ENCODE peak calls at places on chromosomes 13 and 19, in seven cellular contexts. V, N, D, J, B, H and E are unnamed samples. For H3K4me1, the result is how much of the 10 kb centered on the place peaks cover.

GRCh38 chr13:69856331-69856730 is 251.3 kb upstream of the ATXN8OS start:
- DNase-seq in V (no peak), J (peak), N (no peak), D (no peak), B (no peak), H (no peak), E (no peak)

GRCh38 chr13:40060318-40061007 is 405.0 kb downstream of the COG6 start:
- DNase-seq in B (peak), V (peak), J (no peak), H (no peak), D (no peak), N (no peak), E (no peak)

GRCh38 chr13:72696590-72696989 is 30.8 kb downstream of the MZT1 start:
- DNase-seq in J (no peak), D (peak), B (no peak), V (no peak), H (no peak), N (no peak), E (no peak)

GRCh38 chr13:106355866-106356265 is 179.6 kb downstream of the EFNB2 start:
- DNase-seq in H (no peak), J (no peak), V (no peak), N (no peak), D (no peak), B (no peak), E (no peak)

GRCh38 chr13:50796463-50796862 is 47.0 kb downstream of the DLEU7 start:
- DNase-seq in J (no peak), H (no peak), N (no peak), B (no peak), D (no peak), V (no peak), E (no peak)

GRCh38 chr19:18999896-19000620 is 33.3 kb downstream of the SUGP2 start:
- DNase-seq in N (no peak), D (peak), H (no peak), V (no peak), J (peak), B (no peak), E (no peak)

GRCh38 chr19:39307233-39307821 is 11.1 kb downstream of the IFNL1 start:
- DNase-seq in N (peak), V (peak), J (peak), H (no peak), B (no peak), D (no peak), E (peak)

GRCh38 chr13:104450006-104450405 is 1383.8 kb upstream of the SLC10A2 start:
- DNase-seq in B (no peak), V (no peak), H (no peak), N (no peak), J (no peak), D (no peak), E (no peak)

GRCh38 chr13:24284876-24285275 is 24.5 kb upstream of the C1QTNF9 start:
- DNase-seq in H (no peak), J (no peak), N (no peak), B (no peak), V (no peak), D (no peak), E (no peak)

GRCh38 chr13:99687728-99688397 is 186.6 kb downstream of the TM9SF2 start:
- DNase-seq in V (no peak), H (no peak), D (no peak), B (no peak), N (no peak), J (peak), E (no peak)

GRCh38 chr13:43755844-43756243 is 30.9 kb downstream of the ENOX1 start:
- DNase-seq in V (no peak), D (no peak), B (no peak), H (no peak), N (no peak), J (no peak), E (no peak)

GRCh38 chr13:97521726-97522125 is 87.8 kb downstream of the RAP2A start:
- DNase-seq in N (no peak), B (no peak), H (no peak), D (no peak), V (no peak), J (peak), E (no peak)

GRCh38 chr13:29551214-29551613 is 44.3 kb downstream of the SLC7A1 start:
- DNase-seq in V (no peak), N (no peak), B (no peak), D (no peak), J (no peak), H (no peak), E (no peak)

GRCh38 chr13:33069365-33069764 is 53.1 kb downstream of the KL start:
- DNase-seq in V (no peak), N (no peak), H (no peak), D (no peak), B (no peak), J (peak), E (no peak)

GRCh38 chr19:39582442-39582841 is 19.9 kb upstream of the LGALS13 start:
- DNase-seq in V (no peak), N (no peak), B (no peak), J (no peak), D (no peak), H (no peak), E (no peak)

GRCh38 chr13:100511422-100511821 is 77.2 kb downstream of the GGACT start:
- DNase-seq in V (no peak), B (no peak), H (no peak), N (no peak), J (no peak), D (no peak), E (no peak)

GRCh38 chr13:44171151-44171550 is 202.5 kb upstream of the SERP2 start:
- DNase-seq in J (no peak), H (no peak), D (no peak), V (no peak), B (no peak), N (no peak), E (no peak)

GRCh38 chr19:38551450-38551813 is 66.3 kb downstream of the MAP4K1 start:
- DNase-seq in B (no peak), J (no peak), V (no peak), D (no peak), H (no peak), N (no peak), E (no peak)

GRCh38 chr19:1271528-1272422 is 2.6 kb downstream of the CIRBP start:
- DNase-seq in N (no peak), V (peak), D (no peak), J (no peak), B (no peak), H (no peak), E (no peak)

GRCh38 chr13:30332516-30333165 is 25.3 kb upstream of the KATNAL1 start:
- DNase-seq in J (no peak), D (no peak), N (no peak), B (no peak), V (no peak), H (no peak), E (no peak)

GRCh38 chr13:25095862-25096453 is at the start of gene PABPC3:
- DNase-seq in D (no peak), B (no peak), J (peak), N (no peak), H (no peak), V (no peak), E (no peak)

GRCh38 chr19:2186071-2186846 is 22.5 kb downstream of the DOT1L start:
- DNase-seq in B (peak), V (peak), D (peak), N (peak), H (no peak), J (no peak), E (peak)

GRCh38 chr19:1163283-1163933 is 10.7 kb downstream of the SBNO2 start:
- DNase-seq in J (no peak), H (no peak), D (no peak), V (no peak), N (no peak), B (no peak), E (peak)

GRCh38 chr13:44561352-44561751 is 14.8 kb downstream of the TSC22D1 start:
- DNase-seq in D (no peak), V (no peak), B (no peak), H (no peak), J (no peak), N (no peak), E (no peak)

GRCh38 chr19:54305141-54305540 is 7.8 kb downstream of the LILRA5 start:
- DNase-seq in N (no peak), J (no peak), B (no peak), H (no peak), V (no peak), D (no peak), E (no peak)

GRCh38 chr19:43759515-43759914 is 4.8 kb upstream of the SMG9 start:
- DNase-seq in H (no peak), D (peak), V (no peak), J (peak), N (no peak), B (peak), E (no peak)

GRCh38 chr13:30033681-30034447 is 183.4 kb upstream of the UBL3 start:
- DNase-seq in N (no peak), B (no peak), D (peak), V (no peak), H (no peak), J (no peak), E (no peak)

GRCh38 chr13:113114511-113115362 is 7.9 kb upstream of the F10 start:
- DNase-seq in D (no peak), J (no peak), H (no peak), N (peak), B (no peak), V (peak), E (no peak)

GRCh38 chr19:45478454-45479238 is 10.8 kb downstream of the FOSB start:
- DNase-seq in V (peak), N (peak), D (peak), J (peak), H (peak), B (peak), E (peak)

GRCh38 chr19:38028913-38029565 is 122.0 kb downstream of the SIPA1L3 start:
- DNase-seq in V (no peak), D (peak), N (no peak), J (no peak), B (no peak), H (no peak), E (no peak)

GRCh38 chr13:84096221-84096620 is 213.9 kb upstream of the SLITRK1 start:
- DNase-seq in V (no peak), D (peak), H (no peak), N (no peak), J (no peak), B (no peak), E (no peak)

GRCh38 chr13:92804346-92804745 is 422.3 kb upstream of the GPC6 start:
- DNase-seq in N (no peak), H (no peak), V (no peak), J (no peak), B (no peak), D (peak), E (no peak)

GRCh38 chr13:113907637-113908617 is 44.1 kb upstream of the GAS6 start:
- DNase-seq in H (no peak), J (no peak), B (peak), D (peak), N (peak), V (no peak), E (no peak)

GRCh38 chr19:55580628-55581144 is at the start of gene ZNF579:
- DNase-seq in H (peak), N (peak), B (peak), D (peak), V (peak), J (peak), E (peak)

GRCh38 chr19:6773323-6773931 is 919 bp downstream of the VAV1 start:
- DNase-seq in B (no peak), N (peak), V (no peak), J (peak), H (no peak), D (no peak), E (peak)

GRCh38 chr19:6772866-6773322 is 386 bp downstream of the VAV1 start:
- DNase-seq in H (no peak), D (no peak), J (no peak), B (no peak), V (no peak), N (no peak), E (no peak)

GRCh38 chr19:6769006-6769637 is 1.9 kb upstream of the SH2D3A start:
- DNase-seq in B (no peak), N (no peak), J (peak), H (no peak), D (peak), V (no peak), E (no peak)

GRCh38 chr19:6774821-6775707 is 2.6 kb downstream of the VAV1 start:
- DNase-seq in V (no peak), J (no peak), B (no peak), N (no peak), H (no peak), D (no peak), E (no peak)

GRCh38 chr19:6772028-6772865 is at the start of gene VAV1:
- DNase-seq in B (no peak), V (no peak), H (peak), D (no peak), N (peak), J (peak), E (peak)
- TF ChIP-seq CTCF in B (no peak), V (no peak), H (peak), D (no peak), N (no peak), J (no peak), E (peak)

GRCh38 chr19:47507031-47507430 is 7.8 kb downstream of the NAPA start:
- DNase-seq in V (no peak), D (no peak), N (no peak), H (no peak), J (no peak), B (peak), E (no peak)
- H3K4me1 ChIP-seq in V (half or more), D (under half), N (under half), H (under half), J (under half), B (under half), E (half or more)

DNA sequence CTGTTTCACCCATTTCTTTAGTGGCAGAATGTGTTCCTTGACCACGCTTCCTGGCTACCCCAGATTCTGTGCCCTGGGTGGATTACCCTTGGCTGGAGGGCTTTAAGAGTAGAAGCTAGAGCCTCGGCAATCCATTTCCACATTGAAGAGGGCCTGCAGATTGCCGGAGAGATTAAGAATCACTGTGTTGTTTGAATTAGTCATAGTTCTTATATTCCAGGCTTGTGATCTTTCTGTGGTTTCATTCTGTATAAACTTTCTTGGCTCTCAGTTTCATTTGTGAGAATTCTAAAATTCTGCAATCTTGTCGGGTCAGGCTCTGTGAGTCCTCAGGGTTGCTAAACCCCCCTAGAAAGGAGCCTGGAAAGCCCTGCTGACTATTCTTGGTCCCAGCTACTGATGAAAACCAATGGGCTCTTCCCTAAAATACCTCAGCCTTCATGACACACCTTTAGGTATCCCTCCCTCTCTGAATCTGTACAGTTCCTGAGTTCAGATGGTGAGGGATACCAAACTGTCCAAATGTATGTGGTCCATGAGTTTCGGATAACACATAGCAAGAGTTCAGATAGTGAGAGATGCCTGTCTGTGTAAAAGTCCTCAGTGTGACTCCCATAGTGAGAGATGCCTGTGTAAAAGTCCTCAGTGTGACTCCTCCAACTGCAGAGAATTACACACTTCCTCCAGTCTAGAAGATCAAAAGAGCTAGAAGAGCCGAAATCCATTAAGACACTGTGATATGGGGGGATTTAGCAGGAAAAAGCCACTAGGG is 4.3 kb downstream of the PHF11 start:
- DNase-seq in J (no peak), H (no peak), V (no peak), B (no peak), D (peak), N (no peak), E (no peak)
- H3K4me3 ChIP-seq in J (no peak), H (no peak), V (no peak), B (no peak), D (peak), N (no peak), E (no peak)

GRCh38 chr13:110073982-110074381 is 233.0 kb downstream of the COL4A1 start:
- DNase-seq in N (no peak), H (no peak), V (no peak), D (no peak), J (peak), B (no peak), E (no peak)
- TF ChIP-seq CTCF in N (no peak), H (no peak), V (no peak), D (no peak), J (peak), B (no peak), E (no peak)

GRCh38 chr13:75762967-75763366 is 126.8 kb downstream of the LMO7 start:
- DNase-seq in B (no peak), N (no peak), J (no peak), D (no peak), H (no peak), V (no peak), E (no peak)

GRCh38 chr13:75762066-75762937 is 126.2 kb downstream of the LMO7 start:
- DNase-seq in V (no peak), D (peak), J (no peak), B (no peak), H (no peak), N (no peak), E (no peak)

GRCh38 chr13:75763511-75763910 is 127.4 kb downstream of the LMO7 start:
- DNase-seq in N (no peak), J (no peak), B (no peak), D (no peak), H (no peak), V (no peak), E (no peak)

GRCh38 chr13:75766636-75767035 is 130.5 kb downstream of the LMO7 start:
- DNase-seq in B (no peak), N (no peak), J (no peak), D (no peak), V (no peak), H (no peak), E (no peak)

GRCh38 chr13:75764251-75764650 is 128.1 kb downstream of the LMO7 start:
- DNase-seq in B (no peak), J (no peak), D (no peak), N (no peak), H (no peak), V (no peak), E (no peak)
- H3K4me1 ChIP-seq in B (under half), J (under half), D (under half), N (under half), H (under half), V (under half), E (under half)

GRCh38 chr19:58515259-58515658 is 3.5 kb upstream of the SLC27A5 start:
- DNase-seq in H (no peak), D (no peak), B (no peak), V (no peak), J (no peak), N (no peak), E (no peak)

GRCh38 chr19:58514564-58515020 is 2.8 kb upstream of the SLC27A5 start:
- DNase-seq in N (no peak), V (no peak), H (no peak), D (no peak), J (no peak), B (no peak), E (no peak)

GRCh38 chr19:58513694-58514563 is 2.1 kb upstream of the SLC27A5 start:
- DNase-seq in D (peak), B (peak), V (peak), J (peak), H (peak), N (peak), E (peak)

GRCh38 chr19:58511353-58512208 is at the start of gene SLC27A5:
- DNase-seq in B (no peak), V (no peak), H (no peak), J (no peak), N (peak), D (no peak), E (no peak)

GRCh38 chr19:58513213-58513693 is 1.5 kb upstream of the SLC27A5 start:
- DNase-seq in J (no peak), N (no peak), H (no peak), V (peak), B (no peak), D (no peak), E (no peak)
- H3K4me3 ChIP-seq in J (peak), N (no peak), H (no peak), V (no peak), B (no peak), D (no peak), E (no peak)

DNA sequence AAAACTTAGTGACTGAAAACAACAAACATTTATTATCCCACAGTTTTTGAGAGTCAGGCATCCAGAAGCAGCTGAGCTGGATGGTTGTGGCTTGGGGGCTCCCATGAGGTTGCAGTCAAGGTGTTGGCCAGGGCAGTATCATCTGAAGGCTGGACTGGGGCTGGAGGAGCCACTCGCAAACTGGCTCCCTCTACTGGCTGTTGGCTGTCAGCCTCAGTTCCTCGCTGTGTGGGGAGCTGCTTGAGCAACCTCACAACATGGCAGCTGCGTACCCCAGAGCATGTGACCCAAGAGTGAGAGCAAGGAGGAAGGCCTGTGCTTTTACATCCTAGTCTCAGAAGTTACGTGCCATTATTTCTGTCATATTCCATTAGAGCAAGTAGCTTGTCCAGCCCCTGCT is 9.7 kb downstream of the YJU2 start:
- DNase-seq in B (no peak), N (no peak), H (no peak), V (no peak), D (no peak), J (peak), E (no peak)
- TF ChIP-seq CTCF in B (no peak), N (no peak), H (no peak), V (no peak), D (no peak), J (peak), E (no peak)

GRCh38 chr19:11265177-11265784 is 3.0 kb upstream of the DOCK6 start:
- DNase-seq in H (no peak), V (no peak), J (no peak), D (no peak), N (no peak), B (no peak), E (no peak)

GRCh38 chr19:11269408-11269807 is 7.1 kb upstream of the DOCK6 start:
- DNase-seq in D (peak), V (no peak), B (no peak), J (no peak), H (no peak), N (no peak), E (no peak)

GRCh38 chr19:11265785-11266236 is 3.5 kb upstream of the DOCK6 start:
- DNase-seq in J (no peak), B (no peak), H (no peak), V (no peak), D (no peak), N (peak), E (no peak)

GRCh38 chr19:11267316-11268085 is 5.2 kb upstream of the DOCK6 start:
- DNase-seq in B (no peak), N (no peak), V (no peak), D (no peak), J (no peak), H (no peak), E (no peak)

GRCh38 chr19:11268783-11269267 is 6.5 kb upstream of the DOCK6 start:
- DNase-seq in B (peak), D (peak), J (no peak), H (no peak), N (peak), V (peak), E (no peak)
- H3K4me1 ChIP-seq in B (under half), D (under half), J (under half), H (under half), N (under half), V (under half), E (under half)

GRCh38 chr13:49220856-49221614 is 897 bp downstream of the MLNR start:
- DNase-seq in H (no peak), V (no peak), D (peak), B (no peak), N (no peak), J (peak), E (peak)

GRCh38 chr13:49220035-49220855 is at the start of gene MLNR:
- DNase-seq in V (no peak), H (no peak), N (no peak), B (no peak), D (no peak), J (peak), E (peak)

GRCh38 chr13:49218493-49219051 is 1.6 kb upstream of the MLNR start:
- DNase-seq in N (no peak), H (no peak), B (no peak), D (peak), J (peak), V (no peak), E (no peak)

GRCh38 chr13:49217962-49218492 is 2.1 kb upstream of the MLNR start:
- DNase-seq in V (no peak), H (no peak), B (no peak), D (no peak), J (peak), N (no peak), E (no peak)

GRCh38 chr13:49219647-49220034 is 497 bp upstream of the MLNR start:
- DNase-seq in V (no peak), N (peak), B (no peak), D (no peak), H (no peak), J (no peak), E (no peak)
- H3K4me3 ChIP-seq in V (peak), N (peak), B (peak), D (peak), H (peak), J (peak), E (peak)